ENCODE peak calls at places on chromosomes 12 and 14, in nine cellular contexts. R, K, M, J, W, Z, B, E and S are unnamed samples.
A peak's percentile ranks its signal among the peaks of the same experiment; 100 is the strongest.

GRCh38 chr12:53602176-53602942 is 23.8 kb downstream of the ATF7 start:
- DNase-seq in R (no peak), K (no peak), M (no peak), J (no peak), W (no peak), Z (no peak), B (no peak), E (peak; percentile 57), S (no peak)

GRCh38 chr12:52698634-52699340 is 4.5 kb downstream of the KRT77 start:
- DNase-seq in R (no peak), K (no peak), M (no peak), J (no peak), W (no peak), Z (no peak), B (no peak), E (no peak), S (no peak)

GRCh38 chr12:64383675-64384074 is 6.9 kb downstream of the C12orf56 start:
- DNase-seq in R (no peak), K (no peak), M (no peak), J (no peak), W (no peak), Z (no peak), B (no peak), E (no peak), S (no peak)

GRCh38 chr14:95460647-95461478 is 55.6 kb downstream of the SYNE3 start:
- DNase-seq in R (no peak), K (no peak), M (no peak), J (no peak), W (no peak), Z (peak; percentile 79), B (peak; percentile 24), E (peak; percentile 72), S (no peak)

GRCh38 chr12:12839886-12840285 is 26.7 kb downstream of the DDX47 start:
- DNase-seq in R (no peak), K (no peak), M (no peak), J (no peak), W (no peak), Z (peak; percentile 99), B (no peak), E (no peak), S (no peak)

GRCh38 chr12:12720637-12721250 is 3.6 kb downstream of the CDKN1B start:
- DNase-seq in R (no peak), K (no peak), M (no peak), J (no peak), W (no peak), Z (peak; percentile 67), B (no peak), E (no peak), S (no peak)

GRCh38 chr12:116662612-116663144 is 75.2 kb downstream of the SPRING1 start:
- DNase-seq in R (no peak), K (no peak), M (no peak), J (no peak), W (no peak), Z (no peak), B (peak; percentile 24), E (peak; percentile 2), S (peak; percentile 93)

GRCh38 chr14:77214216-77214615 is 32.6 kb downstream of the TMEM63C start:
- DNase-seq in R (no peak), K (no peak), M (no peak), J (no peak), W (no peak), Z (no peak), B (no peak), E (no peak), S (no peak)

GRCh38 chr14:106840258-106840657 is 1313.9 kb downstream of the TMEM121 start:
- DNase-seq in R (no peak), K (no peak), M (no peak), J (no peak), W (no peak), Z (no peak), B (no peak), E (no peak), S (no peak)

GRCh38 chr12:100114574-100114973 is 28.1 kb downstream of the BLTP3B start:
- DNase-seq in R (no peak), K (no peak), M (peak; percentile 5), J (no peak), W (no peak), Z (peak; percentile 11), B (no peak), E (no peak), S (no peak)

GRCh38 chr12:51898937-51899336 is 8.4 kb upstream of the ACVRL1 start:
- DNase-seq in R (no peak), K (no peak), M (no peak), J (no peak), W (no peak), Z (peak; percentile 49), B (no peak), E (no peak), S (no peak)

GRCh38 chr12:54356951-54357356 is 7.3 kb downstream of the GPR84 start:
- DNase-seq in R (no peak), K (no peak), M (no peak), J (no peak), W (no peak), Z (no peak), B (peak; percentile 65), E (no peak), S (no peak)

GRCh38 chr12:7609480-7609879 is 56.2 kb downstream of the APOBEC1 start:
- DNase-seq in R (no peak), K (no peak), M (no peak), J (no peak), W (no peak), Z (peak; percentile 42), B (no peak), E (no peak), S (no peak)

GRCh38 chr14:100246809-100247428 is 8.0 kb downstream of the YY1 start:
- DNase-seq in R (no peak), K (no peak), M (no peak), J (no peak), W (no peak), Z (peak; percentile 58), B (peak; percentile 92), E (no peak), S (no peak)

GRCh38 chr14:94545131-94545841 is 16.0 kb upstream of the SERPINA4 start:
- DNase-seq in R (no peak), K (no peak), M (no peak), J (no peak), W (no peak), Z (no peak), B (peak; percentile 45), E (peak; percentile 24), S (no peak)

GRCh38 chr12:45289245-45290217 is 73.6 kb downstream of the ANO6 start:
- DNase-seq in R (no peak), K (no peak), M (peak; percentile 9), J (no peak), W (no peak), Z (no peak), B (no peak), E (no peak), S (no peak)

GRCh38 chr14:89368490-89369477 is 48.2 kb downstream of the FOXN3 start:
- DNase-seq in R (no peak), K (no peak), M (no peak), J (no peak), W (no peak), Z (peak; percentile 13), B (no peak), E (no peak), S (peak; percentile 88)

GRCh38 chr12:2845280-2845679 is 10.4 kb upstream of the NRIP2 start:
- DNase-seq in R (peak; percentile 58), K (no peak), M (no peak), J (no peak), W (no peak), Z (peak; percentile 43), B (peak; percentile 58), E (no peak), S (no peak)

GRCh38 chr14:22303589-22304195 is 285.3 kb downstream of the DAD1 start:
- DNase-seq in R (no peak), K (no peak), M (peak; percentile 40), J (no peak), W (no peak), Z (no peak), B (peak; percentile 61), E (peak; percentile 3), S (no peak)

GRCh38 chr12:19916193-19916498 is 452.2 kb upstream of the PDE3A start:
- DNase-seq in R (no peak), K (no peak), M (no peak), J (no peak), W (no peak), Z (no peak), B (no peak), E (no peak), S (no peak)

GRCh38 chr14:51369814-51370213 is 129.8 kb downstream of the TMX1 start:
- DNase-seq in R (no peak), K (no peak), M (peak; percentile 53), J (peak; percentile 2), W (no peak), Z (no peak), B (peak; percentile 41), E (no peak), S (no peak)

GRCh38 chr12:96271469-96272199 is 77.5 kb downstream of the ELK3 start:
- DNase-seq in R (no peak), K (no peak), M (no peak), J (no peak), W (no peak), Z (no peak), B (no peak), E (no peak), S (no peak)

GRCh38 chr14:84707830-84708229 is 822.1 kb upstream of the FLRT2 start:
- DNase-seq in R (no peak), K (no peak), M (no peak), J (no peak), W (no peak), Z (no peak), B (peak; percentile 2), E (no peak), S (no peak)